ENCODE peak calls at places on chromosomes 11 and 22, in five cellular contexts. M is mesenchymal stem cell, V is IMR-90, A is neuronal stem cell, X is mesendoderm. O is an unnamed sample.

GRCh38 chr11:19091366-19091765 is 25.6 kb upstream of the ZDHHC13 start:
- DNase-seq in M (peak), X (no peak), V (no peak), A (no peak), O (no peak)

GRCh38 chr22:48574776-48575566 is 1252.7 kb downstream of the BRD1 start:
- DNase-seq in A (peak), V (no peak), M (no peak), X (peak), O (peak)

GRCh38 chr11:113562981-113563461 is 87.8 kb upstream of the DRD2 start:
- DNase-seq in M (no peak), V (no peak), X (peak), A (no peak), O (peak)

GRCh38 chr22:47042861-47043496 is 280.5 kb downstream of the TBC1D22A start:
- DNase-seq in X (no peak), V (no peak), A (no peak), M (no peak), O (no peak)

GRCh38 chr11:2269601-2270321 is 627 bp downstream of the ASCL2 start:
- DNase-seq in V (peak), M (peak), A (no peak), X (peak), O (peak)

GRCh38 chr11:94641167-94641761 is 74.1 kb downstream of the PIWIL4 start:
- DNase-seq in V (no peak), X (peak), M (no peak), A (no peak), O (no peak)

GRCh38 chr22:44088976-44089570 is 65.0 kb downstream of the PARVB start:
- DNase-seq in V (peak), A (no peak), X (no peak), M (no peak), O (no peak)

GRCh38 chr11:123671534-123671933 is 17.1 kb upstream of the SCN3B start:
- DNase-seq in A (no peak), X (peak), V (no peak), M (no peak), O (no peak)

GRCh38 chr11:57514538-57515331 is 767 bp downstream of the SLC43A1 start:
- DNase-seq in X (peak), V (peak), M (peak), A (no peak), O (peak)

GRCh38 chr22:33202455-33202854 is 144.3 kb upstream of the SYN3 start:
- DNase-seq in V (no peak), M (no peak), A (no peak), X (no peak), O (no peak)

GRCh38 chr11:112837162-112837826 is 123.9 kb upstream of the NCAM1 start:
- DNase-seq in V (no peak), A (no peak), X (peak), M (no peak), O (no peak)

GRCh38 chr11:7471071-7471470 is 14.2 kb upstream of the OLFML1 start:
- DNase-seq in A (no peak), V (no peak), X (no peak), M (no peak), O (peak)

GRCh38 chr11:77095551-77096490 is 6.8 kb upstream of the OMP start:
- DNase-seq in V (no peak), A (no peak), X (no peak), M (no peak), O (no peak)

GRCh38 chr11:4018641-4019040 is 76.0 kb upstream of the RRM1 start:
- DNase-seq in X (peak), A (no peak), M (no peak), V (no peak), O (peak)

GRCh38 chr11:93832780-93833179 is 17.6 kb downstream of the VSTM5 start:
- DNase-seq in X (no peak), V (no peak), A (no peak), M (no peak), O (no peak)

GRCh38 chr11:88284306-88285057 is 53.1 kb downstream of the CTSC start:
- DNase-seq in V (peak), A (no peak), M (no peak), X (no peak), O (no peak)

GRCh38 chr22:32475428-32476010 is 908 bp downstream of the FBXO7 start:
- DNase-seq in V (no peak), M (no peak), X (peak), A (peak), O (peak)

GRCh38 chr11:13859986-13860385 is 102.5 kb upstream of the SPON1 start:
- DNase-seq in V (no peak), A (no peak), M (no peak), X (no peak), O (no peak)

GRCh38 chr22:45187891-45188290 is 24.2 kb downstream of the NUP50 start:
- DNase-seq in M (no peak), X (no peak), A (no peak), V (no peak), O (no peak)

GRCh38 chr11:623999-624704 is 603 bp downstream of the CDHR5 start:
- DNase-seq in A (no peak), X (no peak), M (no peak), V (no peak), O (peak)

GRCh38 chr11:133705873-133706272 is 139.4 kb downstream of the SPATA19 start:
- DNase-seq in A (no peak), V (no peak), M (no peak), X (no peak), O (no peak)

GRCh38 chr11:61598886-61599868 is 18.3 kb upstream of the SYT7 start:
- DNase-seq in V (peak), M (peak), A (no peak), X (peak), O (no peak)

GRCh38 chr22:43378011-43378704 is 33.7 kb upstream of the MPPED1 start:
- DNase-seq in A (no peak), M (peak), X (peak), V (peak), O (no peak)

GRCh38 chr22:32080904-32081303 is 37.8 kb downstream of the SLC5A1 start:
- DNase-seq in V (peak), X (peak), M (peak), A (peak), O (peak)

GRCh38 chr11:26720003-26720402 is 1.9 kb downstream of the SLC5A12 start:
- DNase-seq in V (no peak), A (no peak), M (no peak), X (no peak), O (peak)

GRCh38 chr11:2761131-2762030 is 61.6 kb upstream of the KCNQ1OT1 start:
- DNase-seq in V (no peak), A (no peak), M (no peak), X (no peak), O (no peak)

GRCh38 chr22:31829505-31829904 is 75.7 kb downstream of the DEPDC5 start:
- DNase-seq in X (no peak), A (no peak), M (peak), V (peak), O (peak)

GRCh38 chr11:75240381-75241035 is at the start of gene TPBGL:
- DNase-seq in V (no peak), A (peak), M (no peak), X (peak), O (no peak)

GRCh38 chr11:77115181-77115611 is 12.6 kb downstream of the OMP start:
- DNase-seq in M (no peak), V (no peak), A (no peak), X (peak), O (no peak)

DNA sequence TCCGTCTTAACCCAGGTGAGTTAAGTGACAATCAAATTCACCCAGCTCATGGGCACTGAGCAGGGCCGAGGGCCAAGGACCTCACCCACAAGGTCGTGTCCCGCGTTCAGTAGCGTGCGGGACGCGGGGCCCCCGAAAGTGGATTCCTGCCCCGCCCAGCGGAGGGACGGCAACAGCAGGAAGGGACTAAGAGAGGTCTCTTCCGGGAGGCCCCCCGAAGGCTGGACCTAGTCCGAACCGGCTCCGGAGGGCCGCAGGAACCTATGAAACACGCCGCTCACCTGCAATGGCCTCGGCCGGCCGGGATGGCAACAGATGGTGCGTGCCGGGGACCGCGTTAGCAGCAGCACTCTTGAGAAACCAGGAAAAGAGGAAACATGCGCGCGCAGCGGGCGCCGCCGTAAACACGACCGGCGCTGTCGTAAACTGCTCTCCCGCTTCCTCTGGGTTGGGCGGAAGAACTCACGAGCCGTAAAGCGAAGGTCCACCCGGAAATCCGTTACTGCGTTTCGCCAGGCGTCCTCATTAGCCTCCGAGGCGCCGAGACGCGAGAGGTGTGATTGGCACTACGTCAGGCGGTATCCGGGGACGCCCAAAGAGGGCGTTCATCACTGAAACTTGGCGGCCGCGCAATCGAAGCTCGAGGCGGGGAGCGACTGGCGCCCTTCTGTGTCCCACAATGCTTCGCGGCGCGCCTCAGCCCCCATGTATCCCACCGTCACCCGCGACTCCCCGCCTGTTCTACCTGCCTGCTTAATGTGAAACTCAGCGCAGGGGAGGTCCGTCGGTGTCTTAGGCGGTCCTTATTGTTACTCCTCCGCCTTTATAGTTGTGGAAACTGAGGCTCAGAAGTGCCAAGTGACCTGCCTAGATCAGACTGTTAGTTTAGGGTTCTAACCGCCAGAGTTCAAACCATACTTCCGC is at the start of gene EIF3D:
- DNase-seq in X (peak), A (peak), V (peak), M (peak), O (peak)
- H2BK120ac ChIP-seq in X (peak), A (no peak), V (peak), M (peak), O (peak)

GRCh38 chr11:63610604-63611394 is 3.4 kb downstream of the PLAAT3 start:
- DNase-seq in A (no peak), X (peak), M (no peak), V (no peak), O (no peak)
- H3K27ac ChIP-seq in A (no peak), X (no peak), M (peak), V (no peak), O (no peak)

GRCh38 chr11:47980093-47980906 is at the start of gene PTPRJ:
- DNase-seq in M (peak), X (peak), A (peak), V (peak), O (peak)
- H2BK120ac ChIP-seq in M (peak), X (peak), A (peak), V (peak), O (peak)

GRCh38 chr11:86737223-86737622 is 63.1 kb upstream of the PRSS23 start:
- DNase-seq in M (no peak), V (no peak), A (no peak), X (no peak), O (no peak)

GRCh38 chr11:86737752-86738151 is 62.6 kb upstream of the PRSS23 start:
- DNase-seq in M (peak), A (no peak), V (peak), X (no peak), O (no peak)

GRCh38 chr11:86736303-86737143 is 63.8 kb upstream of the PRSS23 start:
- DNase-seq in V (no peak), A (no peak), M (no peak), X (no peak), O (no peak)

GRCh38 chr11:86740628-86741488 is 59.5 kb upstream of the PRSS23 start:
- DNase-seq in A (peak), X (peak), M (peak), V (peak), O (peak)

DNA sequence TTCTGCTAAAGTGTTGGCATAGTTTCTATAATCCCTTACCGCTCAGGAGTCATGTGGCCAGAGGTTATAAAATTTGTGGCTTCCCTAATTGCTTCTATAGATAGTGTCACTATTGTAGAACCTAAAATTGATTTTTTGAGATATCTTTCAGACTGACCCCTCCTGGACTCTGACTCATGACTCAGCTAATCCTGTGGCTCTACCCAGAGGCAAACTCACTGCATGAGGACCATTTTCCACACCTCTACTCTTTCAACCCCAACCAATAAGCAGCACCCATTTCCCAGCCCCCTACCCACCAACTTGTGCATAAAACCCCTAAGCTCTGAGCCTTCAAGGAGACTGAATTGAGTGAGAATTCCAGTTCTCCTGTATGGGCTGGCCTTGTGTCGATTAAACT is 61.7 kb upstream of the PRSS23 start:
- DNase-seq in V (no peak), A (no peak), X (no peak), M (no peak), O (no peak)
- H3K27ac ChIP-seq in V (no peak), A (no peak), X (no peak), M (no peak), O (no peak)

DNA sequence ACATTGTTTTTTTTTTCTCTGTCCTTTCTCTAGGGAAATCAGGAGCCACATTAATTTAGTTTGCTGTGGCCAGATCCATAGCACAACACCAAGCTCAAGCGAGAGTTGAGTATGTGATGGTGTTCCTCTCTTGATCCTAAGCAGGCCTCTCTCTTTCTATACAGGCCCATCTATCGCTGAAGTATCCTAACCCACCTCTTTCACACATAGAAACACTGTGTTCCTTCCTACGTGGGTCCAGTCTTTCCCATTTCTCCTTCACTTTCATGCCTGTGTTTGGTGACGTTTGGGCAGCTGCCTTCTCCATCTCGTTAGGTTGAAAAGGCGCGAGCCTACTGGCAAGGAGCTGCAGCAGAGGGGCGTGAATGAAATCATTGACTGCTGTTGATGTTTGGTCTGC is 2.4 kb downstream of the PACS1 start:
- DNase-seq in V (no peak), A (no peak), M (no peak), X (no peak), O (no peak)
- H2BK120ac ChIP-seq in V (peak), A (no peak), M (no peak), X (no peak), O (no peak)